ENCODE peak calls at places on chromosomes 3 and 15, in seven cellular contexts. One of them, this sample, is unnamed.

GRCh38 chr3:134312072-134312872 is 61.6 kb upstream of the RYK start:
- DNase-seq in neuronal stem cell: no peak
- DNase-seq in mesendoderm: peak; percentile 85
- DNase-seq in IMR-90: no peak
- DNase-seq in H1: peak; percentile 72
- DNase-seq in mesenchymal stem cell: no peak
- DNase-seq in H9: peak; percentile 64
- DNase-seq in this sample: peak; percentile 85

GRCh38 chr3:15860014-15860934 is 62.5 kb upstream of the ANKRD28 start:
- DNase-seq in neuronal stem cell: peak; percentile 51
- DNase-seq in mesendoderm: peak; percentile 82
- DNase-seq in IMR-90: peak; percentile 58
- DNase-seq in H1: peak; percentile 80
- DNase-seq in mesenchymal stem cell: peak; percentile 40
- DNase-seq in H9: peak; percentile 84
- DNase-seq in this sample: peak; percentile 41

GRCh38 chr15:80736571-80736970 is 41.5 kb downstream of the ABHD17C start:
- DNase-seq in neuronal stem cell: no peak
- DNase-seq in mesendoderm: no peak
- DNase-seq in IMR-90: peak; percentile 47
- DNase-seq in H1: no peak
- DNase-seq in mesenchymal stem cell: peak; percentile 48
- DNase-seq in H9: no peak
- DNase-seq in this sample: no peak

GRCh38 chr3:43581343-43581742 is 40.5 kb downstream of the ANO10 start:
- DNase-seq in neuronal stem cell: no peak
- DNase-seq in mesendoderm: no peak
- DNase-seq in IMR-90: peak; percentile 52
- DNase-seq in H1: no peak
- DNase-seq in mesenchymal stem cell: no peak
- DNase-seq in H9: no peak
- DNase-seq in this sample: no peak

GRCh38 chr3:107542665-107543064 is 19.9 kb downstream of the BBX start:
- DNase-seq in neuronal stem cell: no peak
- DNase-seq in mesendoderm: no peak
- DNase-seq in IMR-90: peak; percentile 36
- DNase-seq in H1: no peak
- DNase-seq in mesenchymal stem cell: peak; percentile 10
- DNase-seq in H9: no peak
- DNase-seq in this sample: no peak

GRCh38 chr3:30495172-30496124 is 111.0 kb upstream of the TGFBR2 start:
- DNase-seq in neuronal stem cell: no peak
- DNase-seq in mesendoderm: no peak
- DNase-seq in IMR-90: no peak
- DNase-seq in H1: no peak
- DNase-seq in mesenchymal stem cell: peak; percentile 28
- DNase-seq in H9: no peak
- DNase-seq in this sample: no peak

GRCh38 chr15:66833803-66834202 is 131.8 kb downstream of the SMAD6 start:
- DNase-seq in neuronal stem cell: no peak
- DNase-seq in mesendoderm: no peak
- DNase-seq in IMR-90: no peak
- DNase-seq in H1: no peak
- DNase-seq in mesenchymal stem cell: no peak
- DNase-seq in H9: no peak
- DNase-seq in this sample: peak; percentile 15

GRCh38 chr3:197320582-197320981 is 22.2 kb upstream of the DLG1 start:
- DNase-seq in neuronal stem cell: no peak
- DNase-seq in mesendoderm: no peak
- DNase-seq in IMR-90: no peak
- DNase-seq in H1: no peak
- DNase-seq in mesenchymal stem cell: no peak
- DNase-seq in H9: no peak
- DNase-seq in this sample: no peak

GRCh38 chr3:123807820-123808219 is 76.3 kb downstream of the MYLK start:
- DNase-seq in neuronal stem cell: no peak
- DNase-seq in mesendoderm: peak; percentile 34
- DNase-seq in IMR-90: no peak
- DNase-seq in H1: no peak
- DNase-seq in mesenchymal stem cell: no peak
- DNase-seq in H9: no peak
- DNase-seq in this sample: no peak

GRCh38 chr15:54500330-54500729 is 522.1 kb downstream of the UNC13C start:
- DNase-seq in neuronal stem cell: no peak
- DNase-seq in mesendoderm: no peak
- DNase-seq in IMR-90: no peak
- DNase-seq in H1: no peak
- DNase-seq in mesenchymal stem cell: no peak
- DNase-seq in H9: no peak
- DNase-seq in this sample: no peak

GRCh38 chr3:147356909-147357733 is 49.2 kb downstream of the ZIC4 start:
- DNase-seq in neuronal stem cell: no peak
- DNase-seq in mesendoderm: peak; percentile 79
- DNase-seq in IMR-90: no peak
- DNase-seq in H1: peak; percentile 73
- DNase-seq in mesenchymal stem cell: no peak
- DNase-seq in H9: peak; percentile 69
- DNase-seq in this sample: no peak

GRCh38 chr15:44580105-44580504 is 43.2 kb downstream of the EIF3J start:
- DNase-seq in neuronal stem cell: no peak
- DNase-seq in mesendoderm: no peak
- DNase-seq in IMR-90: no peak
- DNase-seq in H1: no peak
- DNase-seq in mesenchymal stem cell: no peak
- DNase-seq in H9: no peak
- DNase-seq in this sample: no peak
- H3K4ac ChIP-seq in neuronal stem cell: no peak overlapping the region
- H3K4ac ChIP-seq in mesendoderm: no peak overlapping the region
- H3K4ac ChIP-seq in IMR-90: no peak overlapping the region
- H3K4ac ChIP-seq in H1: no peak overlapping the region
- H3K4ac ChIP-seq in mesenchymal stem cell: no peak overlapping the region
- H3K4ac ChIP-seq in H9: no peak overlapping the region
- H3K4ac ChIP-seq in this sample: no peak overlapping the region

DNA sequence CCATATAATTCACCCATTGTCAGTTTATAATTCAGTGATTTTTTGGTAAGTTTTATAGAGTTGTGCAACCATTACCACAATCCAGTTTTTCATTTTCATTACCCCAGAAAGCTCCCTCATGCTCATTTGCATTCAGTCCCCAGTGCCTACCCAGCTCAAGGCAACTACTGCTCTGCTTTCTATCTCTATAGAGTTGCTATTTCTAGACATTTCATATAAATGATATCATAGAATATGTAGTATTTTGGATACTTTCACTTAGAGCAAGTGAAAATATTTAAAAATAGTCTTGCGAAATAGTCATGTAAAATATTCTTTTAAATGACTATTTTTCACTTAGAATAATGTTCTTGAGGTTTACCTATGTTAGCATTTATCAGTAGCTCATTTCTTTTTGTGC is 42.1 kb downstream of the ZNF654 start:
- DNase-seq in neuronal stem cell: no peak
- DNase-seq in mesendoderm: no peak
- DNase-seq in IMR-90: no peak
- DNase-seq in H1: no peak
- DNase-seq in mesenchymal stem cell: no peak
- DNase-seq in H9: no peak
- DNase-seq in this sample: no peak
- H3K4ac ChIP-seq in neuronal stem cell: no peak overlapping the region
- H3K4ac ChIP-seq in mesendoderm: no peak overlapping the region
- H3K4ac ChIP-seq in IMR-90: no peak overlapping the region
- H3K4ac ChIP-seq in H1: no peak overlapping the region
- H3K4ac ChIP-seq in mesenchymal stem cell: no peak overlapping the region
- H3K4ac ChIP-seq in H9: no peak overlapping the region
- H3K4ac ChIP-seq in this sample: no peak overlapping the region

GRCh38 chr3:119293105-119293683 is 989 bp upstream of the ARHGAP31 start:
- DNase-seq in neuronal stem cell: no peak
- DNase-seq in mesendoderm: no peak
- DNase-seq in IMR-90: no peak
- DNase-seq in H1: no peak
- DNase-seq in mesenchymal stem cell: no peak
- DNase-seq in H9: no peak
- DNase-seq in this sample: peak; percentile 57

GRCh38 chr3:119292666-119293065 is 1.5 kb upstream of the ARHGAP31 start:
- DNase-seq in neuronal stem cell: no peak
- DNase-seq in mesendoderm: no peak
- DNase-seq in IMR-90: no peak
- DNase-seq in H1: no peak
- DNase-seq in mesenchymal stem cell: no peak
- DNase-seq in H9: no peak
- DNase-seq in this sample: no peak

GRCh38 chr3:119290613-119291012 is 3.6 kb upstream of the ARHGAP31 start:
- DNase-seq in neuronal stem cell: no peak
- DNase-seq in mesendoderm: no peak
- DNase-seq in IMR-90: no peak
- DNase-seq in H1: no peak
- DNase-seq in mesenchymal stem cell: no peak
- DNase-seq in H9: no peak
- DNase-seq in this sample: no peak

GRCh38 chr3:119289371-119289770 is 4.8 kb upstream of the ARHGAP31 start:
- DNase-seq in neuronal stem cell: no peak
- DNase-seq in mesendoderm: no peak
- DNase-seq in IMR-90: no peak
- DNase-seq in H1: no peak
- DNase-seq in mesenchymal stem cell: no peak
- DNase-seq in H9: no peak
- DNase-seq in this sample: no peak

GRCh38 chr3:119291062-119291700 is 3.0 kb upstream of the ARHGAP31 start:
- DNase-seq in neuronal stem cell: no peak
- DNase-seq in mesendoderm: peak; percentile 52
- DNase-seq in IMR-90: no peak
- DNase-seq in H1: no peak
- DNase-seq in mesenchymal stem cell: no peak
- DNase-seq in H9: no peak
- DNase-seq in this sample: peak; percentile 69
- H3K4ac ChIP-seq in neuronal stem cell: no peak overlapping the region
- H3K4ac ChIP-seq in mesendoderm: no peak overlapping the region
- H3K4ac ChIP-seq in IMR-90: no peak overlapping the region
- H3K4ac ChIP-seq in H1: no peak overlapping the region
- H3K4ac ChIP-seq in mesenchymal stem cell: no peak overlapping the region
- H3K4ac ChIP-seq in H9: no peak overlapping the region
- H3K4ac ChIP-seq in this sample: no peak overlapping the region

DNA sequence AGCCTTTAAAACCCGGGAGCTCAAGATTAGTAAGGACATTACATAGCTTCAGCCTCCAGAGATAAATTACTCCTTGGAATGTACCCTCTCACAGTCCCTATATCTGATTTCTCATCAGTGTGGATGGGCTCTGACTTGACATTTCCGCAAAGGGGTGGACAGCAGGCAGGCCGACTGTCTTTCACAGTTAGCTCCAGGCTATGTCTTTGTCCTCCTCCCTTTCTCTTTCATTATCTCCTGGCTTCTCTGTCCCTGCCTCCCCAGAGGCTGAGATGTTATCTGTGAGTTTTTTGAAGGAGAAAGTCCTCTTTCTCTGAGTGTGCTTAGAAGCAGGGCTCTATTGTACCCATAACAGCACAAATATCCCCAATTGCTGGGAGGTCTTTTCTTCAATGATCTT is 776.3 kb downstream of the AGBL1 start:
- DNase-seq in neuronal stem cell: no peak
- DNase-seq in mesendoderm: peak; percentile 71
- DNase-seq in IMR-90: no peak
- DNase-seq in H1: no peak
- DNase-seq in mesenchymal stem cell: peak; percentile 10
- DNase-seq in H9: no peak
- DNase-seq in this sample: peak; percentile 57
- H3K4ac ChIP-seq in neuronal stem cell: no peak overlapping the region
- H3K4ac ChIP-seq in mesendoderm: no peak overlapping the region
- H3K4ac ChIP-seq in IMR-90: no peak overlapping the region
- H3K4ac ChIP-seq in H1: no peak overlapping the region
- H3K4ac ChIP-seq in mesenchymal stem cell: no peak overlapping the region
- H3K4ac ChIP-seq in H9: no peak overlapping the region
- H3K4ac ChIP-seq in this sample: no peak overlapping the region